ENCODE peak calls at places on chromosomes 11 and 22, in five cellular contexts. I, E, N, B and J are unnamed samples.

GRCh38 chr11:69287968-69288882 is 5.7 kb upstream of the MYEOV start:
- DNase-seq in I (peak; percentile 68), B (peak; percentile 91), E (no peak), N (no peak), J (no peak)

GRCh38 chr22:39556970-39557811 is 13.4 kb upstream of the CACNA1I start:
- DNase-seq in E (no peak), I (no peak), B (no peak), N (no peak), J (no peak)

GRCh38 chr11:87286338-87286737 is 248.6 kb downstream of the TMEM135 start:
- DNase-seq in N (no peak), I (no peak), B (no peak), E (no peak), J (no peak)

GRCh38 chr11:86719781-86720463 is 47.5 kb upstream of the ME3 start:
- DNase-seq in E (no peak), N (no peak), I (no peak), B (no peak), J (no peak)

GRCh38 chr22:28025866-28026575 is 107.0 kb upstream of the PITPNB start:
- DNase-seq in N (no peak), B (no peak), E (peak; percentile 9), I (peak; percentile 10), J (no peak)

GRCh38 chr11:13229675-13230359 is 47.8 kb upstream of the BMAL1 start:
- DNase-seq in N (no peak), B (no peak), E (no peak), I (no peak), J (no peak)

GRCh38 chr11:58771458-58771855 is 39.7 kb upstream of the GLYAT start:
- DNase-seq in B (no peak), E (no peak), I (no peak), N (no peak), J (no peak)

GRCh38 chr11:16809901-16810668 is 71.6 kb downstream of the C11orf58 start:
- DNase-seq in I (no peak), B (no peak), E (peak; percentile 73), N (peak; percentile 75), J (peak; percentile 52)

GRCh38 chr11:3611976-3612678 is 29.7 kb downstream of the ART5 start:
- DNase-seq in B (no peak), I (no peak), E (no peak), N (no peak), J (no peak)

GRCh38 chr11:8786933-8787332 is 104.3 kb downstream of the RPL27A start:
- DNase-seq in E (no peak), B (no peak), N (no peak), I (no peak), J (no peak)

GRCh38 chr22:22748756-22749155 is 104.3 kb downstream of the GGTLC2 start:
- DNase-seq in B (no peak), I (no peak), N (no peak), E (no peak), J (no peak)

GRCh38 chr22:20111045-20111688 is 4.7 kb upstream of the RANBP1 start:
- DNase-seq in N (no peak), E (no peak), B (no peak), I (no peak), J (peak; percentile 52)
- TF ChIP-seq POLR2AphosphoS5 in N (no peak), E (no peak), B (no peak), I (no peak), J (peak; percentile 90)

GRCh38 chr11:36376888-36377758 is 81.0 kb downstream of the PRR5L start:
- DNase-seq in I (peak; percentile 43), N (peak; percentile 69), B (peak; percentile 78), E (no peak), J (peak; percentile 37)
- H3K27ac ChIP-seq in I (peak overlapping the region; percentile 68), N (peak overlapping the region; percentile 33), B (peak overlapping the region; percentile 86), E (peak overlapping the region; percentile 65), J (no peak overlapping the region)

DNA sequence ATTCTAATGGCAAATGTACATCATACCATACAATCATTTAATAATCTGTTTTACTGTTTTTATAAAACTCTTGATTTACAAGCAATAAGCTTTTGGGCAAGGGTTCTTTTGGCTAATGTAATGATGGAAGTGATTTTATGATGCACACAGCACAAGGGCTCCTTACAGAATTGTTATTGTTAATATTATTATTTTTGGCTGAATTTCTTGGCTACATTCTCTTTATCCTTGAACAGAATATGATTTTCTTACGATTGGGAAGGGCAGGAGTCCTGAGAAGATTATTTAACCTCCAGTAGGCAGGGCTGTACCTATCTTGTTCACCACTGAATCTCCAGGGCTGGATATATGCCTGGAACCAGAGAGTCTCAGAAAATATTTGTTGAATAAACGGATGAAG is 70.4 kb upstream of the ARHGAP20 start:
- DNase-seq in N (no peak), B (no peak), E (no peak), I (no peak), J (no peak)
- TF ChIP-seq POLR2AphosphoS5 in N (no peak), B (no peak), E (no peak), I (no peak), J (no peak)

GRCh38 chr11:110909331-110909730 is 197.1 kb upstream of the ARHGAP20 start:
- DNase-seq in I (no peak), N (no peak), B (no peak), E (no peak), J (no peak)
- H3K27ac ChIP-seq in I (no peak overlapping the region), N (peak overlapping the region; percentile 46), B (no peak overlapping the region), E (peak overlapping the region; percentile 35), J (no peak overlapping the region)

GRCh38 chr11:118328745-118329144 is 13.8 kb downstream of the CD3D start:
- DNase-seq in N (no peak), B (no peak), E (no peak), I (no peak), J (no peak)

GRCh38 chr11:118321386-118322082 is 17.0 kb downstream of the CD3E start:
- DNase-seq in B (peak; percentile 58), I (peak; percentile 49), E (no peak), N (no peak), J (peak; percentile 21)

GRCh38 chr11:118320515-118320914 is 16.0 kb downstream of the CD3E start:
- DNase-seq in I (no peak), B (no peak), N (no peak), E (no peak), J (no peak)

GRCh38 chr11:118322721-118323120 is 18.2 kb downstream of the CD3E start:
- DNase-seq in E (no peak), B (no peak), I (no peak), N (no peak), J (no peak)

DNA sequence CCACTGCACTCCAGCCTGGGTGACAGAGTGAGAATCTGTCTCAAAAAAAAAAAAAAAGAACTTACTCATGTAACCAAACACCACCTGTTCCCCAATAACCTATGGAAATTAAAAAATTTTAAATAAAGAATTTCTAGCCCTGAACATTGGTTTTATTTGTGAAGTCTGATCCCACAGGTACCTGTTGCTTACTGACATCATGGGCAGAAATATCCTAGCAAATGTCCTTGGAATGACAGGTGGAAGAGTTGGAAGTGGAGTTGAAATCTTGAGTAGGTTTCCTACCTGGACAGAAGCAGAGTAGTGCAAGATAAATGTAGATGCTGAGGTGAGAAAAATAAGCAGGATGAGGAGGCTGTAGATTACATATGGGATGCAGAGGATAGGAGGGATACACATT is 17.2 kb downstream of the CD3D start:
- DNase-seq in E (no peak), I (no peak), B (no peak), N (no peak), J (no peak)
- TF ChIP-seq POLR2AphosphoS5 in E (no peak), I (no peak), B (no peak), N (no peak), J (no peak)

GRCh38 chr22:43562843-43563242 is 151.0 kb downstream of the MPPED1 start:
- DNase-seq in B (no peak), I (no peak), N (no peak), E (no peak), J (no peak)

GRCh38 chr22:43561421-43562178 is 149.8 kb downstream of the MPPED1 start:
- DNase-seq in E (no peak), I (no peak), N (no peak), B (no peak), J (no peak)

GRCh38 chr22:43566021-43566420 is 154.2 kb downstream of the MPPED1 start:
- DNase-seq in N (no peak), B (no peak), E (peak; percentile 52), I (no peak), J (no peak)

GRCh38 chr22:43560651-43561050 is 148.8 kb downstream of the MPPED1 start:
- DNase-seq in E (no peak), N (no peak), I (no peak), B (no peak), J (no peak)

DNA sequence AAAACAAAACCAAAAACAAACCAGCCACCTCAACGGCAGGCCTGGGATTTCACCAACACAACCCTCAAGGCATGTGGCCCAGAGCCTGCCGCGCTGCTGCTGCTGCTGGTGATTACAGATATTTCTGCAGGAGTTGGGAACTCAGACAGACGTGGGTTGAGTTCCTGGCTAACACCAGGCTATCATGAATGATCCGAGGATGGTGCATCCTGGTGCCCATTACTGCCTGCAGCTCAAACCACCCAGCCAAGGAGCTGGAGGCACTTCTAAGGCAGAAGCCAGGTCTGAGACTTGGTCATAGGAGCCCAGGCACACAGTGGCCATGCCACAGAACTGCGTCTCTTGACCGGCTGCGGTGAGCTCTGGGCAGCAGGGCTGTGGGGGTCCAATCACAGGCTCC is 151.8 kb downstream of the MPPED1 start:
- DNase-seq in E (no peak), N (no peak), I (no peak), B (no peak), J (no peak)
- H3K27ac ChIP-seq in E (no peak overlapping the region), N (no peak overlapping the region), I (no peak overlapping the region), B (no peak overlapping the region), J (no peak overlapping the region)

GRCh38 chr11:7635137-7635536 is 38.2 kb downstream of the CYB5R2 start:
- DNase-seq in E (no peak), B (no peak), N (no peak), I (peak; percentile 44), J (no peak)
- TF ChIP-seq POLR2AphosphoS5 in E (no peak), B (no peak), N (no peak), I (no peak), J (no peak)

GRCh38 chr11:61869636-61870428 is 21.5 kb downstream of the FADS3 start:
- DNase-seq in I (no peak), E (no peak), N (no peak), B (no peak), J (no peak)

GRCh38 chr11:61872935-61873565 is 18.3 kb downstream of the FADS3 start:
- DNase-seq in B (no peak), E (no peak), N (peak; percentile 61), I (no peak), J (no peak)

GRCh38 chr11:61870429-61871039 is 20.8 kb downstream of the FADS3 start:
- DNase-seq in N (no peak), B (no peak), E (no peak), I (no peak), J (no peak)

GRCh38 chr11:61868601-61869476 is 22.5 kb downstream of the FADS3 start:
- DNase-seq in N (no peak), B (no peak), E (no peak), I (no peak), J (no peak)

DNA sequence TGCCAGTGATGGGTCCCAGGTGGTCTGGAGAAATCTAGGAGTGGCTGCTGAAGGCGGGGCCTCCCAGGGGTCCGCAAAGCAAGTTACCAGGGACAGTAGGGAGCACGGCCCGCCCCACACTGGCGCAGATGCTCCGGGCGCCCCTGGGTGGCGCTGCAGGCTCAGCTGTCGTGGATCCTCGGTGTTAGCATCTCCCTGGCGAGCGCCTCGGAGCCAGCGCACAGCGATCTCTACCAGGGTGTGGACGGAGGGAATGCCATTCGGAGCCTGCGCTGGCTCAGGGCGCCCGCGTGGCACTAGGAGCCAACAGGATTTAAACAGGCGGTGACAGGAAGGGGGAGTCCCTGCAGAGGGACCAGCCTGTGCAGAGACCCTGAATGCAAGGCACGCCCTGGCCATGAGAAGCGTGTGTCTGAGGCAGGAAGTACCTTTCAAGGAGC is 20.2 kb downstream of the FADS3 start:
- DNase-seq in B (peak; percentile 65), E (peak; percentile 50), N (peak; percentile 88), I (peak; percentile 72), J (peak; percentile 56)
- H3K27ac ChIP-seq in B (no peak overlapping the region), E (no peak overlapping the region), N (peak overlapping the region; percentile 4), I (peak overlapping the region; percentile 46), J (no peak overlapping the region)